ENCODE peak calls at places on chromosomes 7 and 10, in eight cellular contexts. One of them, this sample, is unnamed.

GRCh38 chr7:47771301-47771989 is 176.8 kb downstream of the PKD1L1 start:
- DNase-seq in GM18507: no peak
- DNase-seq in renal cortical epithelial cell: peak
- DNase-seq in AG10803: peak
- DNase-seq in GM12891: no peak
- DNase-seq in glutamatergic neuron: no peak
- DNase-seq in lung: no peak
- DNase-seq in stimulated activated CD4-positive, alpha-beta T cell treated with anti-CD3 and anti-CD28 coated beads, Interleukin-12 subunit alpha, Interleukin-12 subunit beta, amount 100 ng/mL, for 4 hours: no peak
- DNase-seq in this sample: peak

GRCh38 chr7:50295133-50295532 is 9.4 kb upstream of the IKZF1 start:
- DNase-seq in GM12891: no peak
- DNase-seq in stimulated activated CD4-positive, alpha-beta T cell treated with anti-CD3 and anti-CD28 coated beads, Interleukin-12 subunit alpha, Interleukin-12 subunit beta, amount 100 ng/mL, for 4 hours: no peak
- DNase-seq in renal cortical epithelial cell: no peak
- DNase-seq in AG10803: no peak
- DNase-seq in glutamatergic neuron: no peak
- DNase-seq in GM18507: no peak
- DNase-seq in lung: no peak
- DNase-seq in this sample: no peak

GRCh38 chr7:28957064-28957821 is 887 bp downstream of the TRIL start:
- DNase-seq in GM18507: no peak
- DNase-seq in renal cortical epithelial cell: no peak
- DNase-seq in lung: peak
- DNase-seq in stimulated activated CD4-positive, alpha-beta T cell treated with anti-CD3 and anti-CD28 coated beads, Interleukin-12 subunit alpha, Interleukin-12 subunit beta, amount 100 ng/mL, for 4 hours: no peak
- DNase-seq in GM12891: peak
- DNase-seq in AG10803: no peak
- DNase-seq in glutamatergic neuron: peak
- DNase-seq in this sample: no peak

GRCh38 chr7:88214456-88214855 is 5.4 kb downstream of the SRI start:
- DNase-seq in renal cortical epithelial cell: no peak
- DNase-seq in AG10803: no peak
- DNase-seq in stimulated activated CD4-positive, alpha-beta T cell treated with anti-CD3 and anti-CD28 coated beads, Interleukin-12 subunit alpha, Interleukin-12 subunit beta, amount 100 ng/mL, for 4 hours: no peak
- DNase-seq in GM12891: no peak
- DNase-seq in GM18507: no peak
- DNase-seq in glutamatergic neuron: no peak
- DNase-seq in lung: no peak
- DNase-seq in this sample: no peak

GRCh38 chr7:134016223-134016941 is 110.8 kb upstream of the LRGUK start:
- DNase-seq in glutamatergic neuron: peak
- DNase-seq in AG10803: peak
- DNase-seq in GM12891: no peak
- DNase-seq in GM18507: no peak
- DNase-seq in stimulated activated CD4-positive, alpha-beta T cell treated with anti-CD3 and anti-CD28 coated beads, Interleukin-12 subunit alpha, Interleukin-12 subunit beta, amount 100 ng/mL, for 4 hours: no peak
- DNase-seq in lung: no peak
- DNase-seq in renal cortical epithelial cell: peak
- DNase-seq in this sample: no peak

GRCh38 chr7:100071018-100071723 is 10.4 kb downstream of the ZNF3 start:
- DNase-seq in glutamatergic neuron: no peak
- DNase-seq in lung: no peak
- DNase-seq in stimulated activated CD4-positive, alpha-beta T cell treated with anti-CD3 and anti-CD28 coated beads, Interleukin-12 subunit alpha, Interleukin-12 subunit beta, amount 100 ng/mL, for 4 hours: no peak
- DNase-seq in GM12891: no peak
- DNase-seq in GM18507: no peak
- DNase-seq in renal cortical epithelial cell: no peak
- DNase-seq in AG10803: no peak
- DNase-seq in this sample: no peak

GRCh38 chr7:33195264-33195663 is 65.9 kb downstream of the BBS9 start:
- DNase-seq in GM12891: no peak
- DNase-seq in AG10803: peak
- DNase-seq in glutamatergic neuron: no peak
- DNase-seq in GM18507: no peak
- DNase-seq in lung: no peak
- DNase-seq in renal cortical epithelial cell: peak
- DNase-seq in stimulated activated CD4-positive, alpha-beta T cell treated with anti-CD3 and anti-CD28 coated beads, Interleukin-12 subunit alpha, Interleukin-12 subunit beta, amount 100 ng/mL, for 4 hours: no peak
- DNase-seq in this sample: no peak

GRCh38 chr10:59622320-59622901 is 87.2 kb downstream of the SLC16A9 start:
- DNase-seq in AG10803: peak
- DNase-seq in stimulated activated CD4-positive, alpha-beta T cell treated with anti-CD3 and anti-CD28 coated beads, Interleukin-12 subunit alpha, Interleukin-12 subunit beta, amount 100 ng/mL, for 4 hours: peak
- DNase-seq in GM12891: no peak
- DNase-seq in GM18507: no peak
- DNase-seq in glutamatergic neuron: peak
- DNase-seq in renal cortical epithelial cell: peak
- DNase-seq in lung: no peak
- DNase-seq in this sample: peak

GRCh38 chr7:74266191-74266963 is 12.2 kb upstream of the RFC2 start:
- DNase-seq in GM12891: no peak
- DNase-seq in renal cortical epithelial cell: no peak
- DNase-seq in lung: no peak
- DNase-seq in AG10803: no peak
- DNase-seq in stimulated activated CD4-positive, alpha-beta T cell treated with anti-CD3 and anti-CD28 coated beads, Interleukin-12 subunit alpha, Interleukin-12 subunit beta, amount 100 ng/mL, for 4 hours: no peak
- DNase-seq in glutamatergic neuron: no peak
- DNase-seq in GM18507: no peak
- DNase-seq in this sample: no peak

GRCh38 chr7:31120800-31121513 is 68.8 kb downstream of the ADCYAP1R1 start:
- DNase-seq in renal cortical epithelial cell: no peak
- DNase-seq in stimulated activated CD4-positive, alpha-beta T cell treated with anti-CD3 and anti-CD28 coated beads, Interleukin-12 subunit alpha, Interleukin-12 subunit beta, amount 100 ng/mL, for 4 hours: no peak
- DNase-seq in glutamatergic neuron: no peak
- DNase-seq in lung: peak
- DNase-seq in GM12891: no peak
- DNase-seq in GM18507: no peak
- DNase-seq in AG10803: no peak
- DNase-seq in this sample: no peak

This sample was measured in T1000.